ENCODE peak calls at places on chromosomes 5 and 9, in eight cellular contexts. K is stimulated activated CD4-positive, alpha-beta T cell treated with anti-CD3 and anti-CD28 coated beads, Interleukin-2, amount 100 ng/mL, for 24 hours; U is HTR-8/SVneo; R is NCI-H510A treated with DMSO at 0.1 percent for 48 hours; O is 8988T; N is Panc1; J is activated T-helper 1 cell treated with anti-CD3 and anti-CD28 coated beads, Interleukin-2, amount 50 U/mL, for 16 hours; D is CD8-positive, alpha-beta T cell. C is an unnamed sample.

GRCh38 chr9:100581661-100582060 is 3.8 kb downstream of the CAVIN4 start:
- DNase-seq in K (no peak), U (no peak), R (no peak), O (no peak), N (no peak), J (no peak), D (no peak), C (no peak)

GRCh38 chr5:10590226-10591047 is 26.6 kb downstream of the ANKRD33B start:
- DNase-seq in K (no peak), U (peak), R (no peak), O (no peak), N (no peak), J (no peak), D (no peak), C (peak)

GRCh38 chr9:125789196-125789595 is 42.0 kb downstream of the PBX3 start:
- DNase-seq in K (no peak), U (no peak), R (no peak), O (no peak), N (no peak), J (no peak), D (no peak), C (no peak)

GRCh38 chr9:107807183-107807582 is 317.6 kb upstream of the KLF4 start:
- DNase-seq in K (no peak), U (no peak), R (no peak), O (no peak), N (no peak), J (no peak), D (no peak), C (peak)

GRCh38 chr5:61659221-61659696 is 327.2 kb downstream of the ZSWIM6 start:
- DNase-seq in K (no peak), U (no peak), R (no peak), O (no peak), N (no peak), J (no peak), D (no peak), C (no peak)

GRCh38 chr9:91547076-91547475 is 123.4 kb upstream of the NFIL3 start:
- DNase-seq in K (no peak), U (no peak), R (no peak), O (no peak), N (no peak), J (no peak), D (no peak), C (no peak)

GRCh38 chr5:86679949-86680348 is 62.2 kb downstream of the COX7C start:
- DNase-seq in K (no peak), U (no peak), R (no peak), O (no peak), N (no peak), J (no peak), D (no peak), C (peak)

GRCh38 chr5:60604771-60605170 is 95.2 kb downstream of the DEPDC1B start:
- DNase-seq in K (no peak), U (no peak), R (no peak), O (no peak), N (no peak), J (no peak), D (no peak), C (peak)

GRCh38 chr9:130010151-130010988 is 32.6 kb downstream of the FNBP1 start:
- DNase-seq in K (no peak), U (no peak), R (no peak), O (no peak), N (no peak), J (peak), D (peak), C (no peak)

GRCh38 chr9:98182069-98182820 is 10.2 kb downstream of the CORO2A start:
- DNase-seq in K (no peak), U (no peak), R (no peak), O (no peak), N (no peak), J (no peak), D (no peak), C (no peak)

GRCh38 chr5:11143456-11144267 is 382.6 kb upstream of the DAP start:
- DNase-seq in K (peak), U (no peak), R (no peak), O (no peak), N (no peak), J (no peak), D (no peak), C (no peak)

GRCh38 chr5:34043099-34043876 is at the start of gene C1QTNF3:
- DNase-seq in K (no peak), U (no peak), R (no peak), O (no peak), N (no peak), J (no peak), D (no peak), C (no peak)

GRCh38 chr9:110517483-110517882 is 62.1 kb downstream of the SVEP1 start:
- DNase-seq in K (no peak), U (no peak), R (no peak), O (no peak), N (no peak), J (no peak), D (no peak), C (no peak)

GRCh38 chr9:113548221-113549041 is 84.9 kb downstream of the RGS3 start:
- DNase-seq in K (peak), U (no peak), R (no peak), O (no peak), N (no peak), J (no peak), D (no peak), C (no peak)

GRCh38 chr5:151619812-151620462 is 28.8 kb upstream of the FAT2 start:
- DNase-seq in K (no peak), U (peak), R (no peak), O (no peak), N (no peak), J (no peak), D (no peak), C (no peak)

GRCh38 chr5:26700759-26701384 is 337.5 kb downstream of the CDH9 start:
- DNase-seq in K (peak), U (peak), R (peak), O (peak), N (peak), J (no peak), D (no peak), C (no peak)

GRCh38 chr9:71681708-71682268 is 86.5 kb downstream of the CEMIP2 start:
- DNase-seq in K (no peak), U (peak), R (no peak), O (no peak), N (no peak), J (no peak), D (no peak), C (no peak)

GRCh38 chr5:178324481-178325310 is 92.1 kb upstream of the PHYKPL start:
- DNase-seq in K (no peak), U (no peak), R (no peak), O (no peak), N (no peak), J (no peak), D (no peak), C (no peak)

GRCh38 chr9:71678999-71679398 is 89.3 kb downstream of the CEMIP2 start:
- DNase-seq in K (no peak), U (no peak), R (no peak), O (no peak), N (no peak), J (no peak), D (no peak), C (no peak)

GRCh38 chr9:69919461-69920061 is 98.9 kb downstream of the CFAP95 start:
- DNase-seq in K (no peak), U (peak), R (peak), O (no peak), N (peak), J (no peak), D (no peak), C (peak)

GRCh38 chr9:72309366-72310133 is 55.5 kb downstream of the ZFAND5 start:
- DNase-seq in K (no peak), U (no peak), R (no peak), O (no peak), N (no peak), J (no peak), D (no peak), C (no peak)

GRCh38 chr5:135319928-135320606 is 79.0 kb downstream of the MACROH2A1 start:
- DNase-seq in K (no peak), U (no peak), R (no peak), O (no peak), N (no peak), J (no peak), D (no peak), C (no peak)

GRCh38 chr9:134060546-134060945 is 7.3 kb downstream of the BRD3 start:
- DNase-seq in K (no peak), U (no peak), R (no peak), O (no peak), N (no peak), J (no peak), D (no peak), C (no peak)

GRCh38 chr5:1735320-1735970 is 64.2 kb downstream of the MRPL36 start:
- DNase-seq in K (no peak), U (no peak), R (no peak), O (no peak), N (no peak), J (no peak), D (no peak), C (no peak)

GRCh38 chr9:21883642-21884041 is 81.2 kb downstream of the MTAP start:
- DNase-seq in K (no peak), U (no peak), R (no peak), O (no peak), N (no peak), J (no peak), D (no peak), C (no peak)

GRCh38 chr5:132052520-132052919 is 7.9 kb upstream of the IL3 start:
- DNase-seq in K (no peak), U (no peak), R (no peak), O (no peak), N (no peak), J (no peak), D (no peak), C (no peak)

GRCh38 chr9:77912895-77913693 is 118.5 kb downstream of the GNAQ start:
- DNase-seq in K (no peak), U (no peak), R (no peak), O (no peak), N (no peak), J (no peak), D (no peak), C (no peak)

GRCh38 chr5:151068571-151069197 is 12.2 kb downstream of the TNIP1 start:
- DNase-seq in K (peak), U (no peak), R (peak), O (no peak), N (no peak), J (no peak), D (no peak), C (no peak)

GRCh38 chr9:89372230-89372816 is 54.0 kb downstream of the SECISBP2 start:
- DNase-seq in K (peak), U (peak), R (no peak), O (no peak), N (no peak), J (peak), D (peak), C (no peak)

GRCh38 chr9:133335924-133336811 is at the start of gene SURF6:
- DNase-seq in K (peak), U (peak), R (peak), O (peak), N (no peak), J (peak), D (peak), C (peak)

GRCh38 chr5:57577432-57578175 is 95.0 kb upstream of the ACTBL2 start:
- DNase-seq in K (no peak), U (no peak), R (no peak), O (no peak), N (no peak), J (no peak), D (no peak), C (no peak)

GRCh38 chr5:68367274-68367673 is 151.7 kb downstream of the PIK3R1 start:
- DNase-seq in K (no peak), U (no peak), R (no peak), O (no peak), N (no peak), J (no peak), D (no peak), C (no peak)

GRCh38 chr9:4982720-4983482 is 2.2 kb upstream of the JAK2 start:
- DNase-seq in K (no peak), U (no peak), R (no peak), O (no peak), N (no peak), J (no peak), D (no peak), C (no peak)

C was measured in stromal cell of bone marrow.